ENCODE peak calls at places on chromosome 18, in five cellular contexts. One of them, this sample, is unnamed.
A peak's percentile ranks its signal among the peaks of the same experiment; 100 is the strongest.

GRCh38 chr18:79548986-79549637 is 130.5 kb upstream of the CTDP1 start:
- DNase-seq in effector memory CD4-positive, alpha-beta T cell: no peak
- DNase-seq in heart right ventricle: no peak
- DNase-seq in lower lobe of right lung: no peak
- DNase-seq in body of pancreas: no peak
- DNase-seq in this sample: no peak

GRCh38 chr18:22293417-22293816 is 124.0 kb downstream of the GATA6 start:
- DNase-seq in body of pancreas: no peak
- DNase-seq in heart right ventricle: no peak
- DNase-seq in lower lobe of right lung: no peak
- DNase-seq in effector memory CD4-positive, alpha-beta T cell: no peak
- DNase-seq in this sample: no peak

GRCh38 chr18:80112623-80113248 is 3.7 kb downstream of the ADNP2 start:
- DNase-seq in effector memory CD4-positive, alpha-beta T cell: no peak
- DNase-seq in body of pancreas: no peak
- DNase-seq in heart right ventricle: no peak
- DNase-seq in lower lobe of right lung: no peak
- DNase-seq in this sample: no peak

GRCh38 chr18:30781601-30782000 is 260.9 kb downstream of the DSC3 start:
- DNase-seq in effector memory CD4-positive, alpha-beta T cell: no peak
- DNase-seq in lower lobe of right lung: no peak
- DNase-seq in heart right ventricle: no peak
- DNase-seq in body of pancreas: no peak
- DNase-seq in this sample: no peak

GRCh38 chr18:50814387-50814786 is 5.4 kb downstream of the MRO start:
- DNase-seq in body of pancreas: no peak
- DNase-seq in heart right ventricle: no peak
- DNase-seq in lower lobe of right lung: no peak
- DNase-seq in effector memory CD4-positive, alpha-beta T cell: no peak
- DNase-seq in this sample: no peak

GRCh38 chr18:37628466-37629220 is 63.0 kb upstream of the CELF4 start:
- DNase-seq in effector memory CD4-positive, alpha-beta T cell: no peak
- DNase-seq in lower lobe of right lung: no peak
- DNase-seq in body of pancreas: no peak
- DNase-seq in heart right ventricle: no peak
- DNase-seq in this sample: no peak

GRCh38 chr18:27921904-27922541 is 254.9 kb downstream of the CDH2 start:
- DNase-seq in lower lobe of right lung: no peak
- DNase-seq in effector memory CD4-positive, alpha-beta T cell: no peak
- DNase-seq in heart right ventricle: no peak
- DNase-seq in body of pancreas: no peak
- DNase-seq in this sample: no peak

GRCh38 chr18:23237524-23238151 is 102.4 kb downstream of the CABLES1 start:
- DNase-seq in heart right ventricle: peak; percentile 53
- DNase-seq in body of pancreas: no peak
- DNase-seq in effector memory CD4-positive, alpha-beta T cell: peak; percentile 5
- DNase-seq in lower lobe of right lung: peak; percentile 73
- DNase-seq in this sample: peak; percentile 11

GRCh38 chr18:78641689-78642231 is 337.9 kb upstream of the SALL3 start:
- DNase-seq in body of pancreas: no peak
- DNase-seq in lower lobe of right lung: no peak
- DNase-seq in heart right ventricle: no peak
- DNase-seq in effector memory CD4-positive, alpha-beta T cell: no peak
- DNase-seq in this sample: no peak

GRCh38 chr18:77069482-77069881 is 63.1 kb downstream of the MBP start:
- DNase-seq in lower lobe of right lung: no peak
- DNase-seq in body of pancreas: no peak
- DNase-seq in heart right ventricle: no peak
- DNase-seq in effector memory CD4-positive, alpha-beta T cell: no peak
- DNase-seq in this sample: no peak

GRCh38 chr18:59038295-59039039 is 101.2 kb upstream of the SEC11C start:
- DNase-seq in heart right ventricle: no peak
- DNase-seq in body of pancreas: no peak
- DNase-seq in lower lobe of right lung: no peak
- DNase-seq in effector memory CD4-positive, alpha-beta T cell: no peak
- DNase-seq in this sample: no peak

GRCh38 chr18:79923896-79924585 is 27.4 kb downstream of the SLC66A2 start:
- DNase-seq in heart right ventricle: no peak
- DNase-seq in body of pancreas: peak; percentile 14
- DNase-seq in effector memory CD4-positive, alpha-beta T cell: no peak
- DNase-seq in lower lobe of right lung: peak; percentile 24
- DNase-seq in this sample: no peak

GRCh38 chr18:23927821-23928746 is 86.5 kb upstream of the TTC39C start:
- DNase-seq in body of pancreas: no peak
- DNase-seq in effector memory CD4-positive, alpha-beta T cell: no peak
- DNase-seq in lower lobe of right lung: no peak
- DNase-seq in heart right ventricle: no peak
- DNase-seq in this sample: no peak

GRCh38 chr18:76588591-76589303 is 93.7 kb upstream of the ZNF516 start:
- DNase-seq in heart right ventricle: no peak
- DNase-seq in effector memory CD4-positive, alpha-beta T cell: no peak
- DNase-seq in lower lobe of right lung: no peak
- DNase-seq in body of pancreas: no peak
- DNase-seq in this sample: no peak

GRCh38 chr18:24176727-24177416 is 38.0 kb downstream of the CABYR start:
- DNase-seq in effector memory CD4-positive, alpha-beta T cell: no peak
- DNase-seq in heart right ventricle: peak; percentile 67
- DNase-seq in body of pancreas: peak; percentile 70
- DNase-seq in lower lobe of right lung: peak; percentile 59
- DNase-seq in this sample: peak; percentile 15

GRCh38 chr18:48602759-48603390 is 64.0 kb downstream of the CTIF start:
- DNase-seq in body of pancreas: no peak
- DNase-seq in heart right ventricle: no peak
- DNase-seq in effector memory CD4-positive, alpha-beta T cell: no peak
- DNase-seq in lower lobe of right lung: no peak
- DNase-seq in this sample: no peak
- H3K4me1 ChIP-seq in body of pancreas: peaks cover 6% of the 10 kb centered on the region
- H3K4me1 ChIP-seq in heart right ventricle: peaks cover 10% of the 10 kb centered on the region
- H3K4me1 ChIP-seq in effector memory CD4-positive, alpha-beta T cell: no peaks in the 10 kb centered on the region
- H3K4me1 ChIP-seq in lower lobe of right lung: peaks cover 7% of the 10 kb centered on the region
- H3K4me1 ChIP-seq in this sample: no peaks in the 10 kb centered on the region

DNA sequence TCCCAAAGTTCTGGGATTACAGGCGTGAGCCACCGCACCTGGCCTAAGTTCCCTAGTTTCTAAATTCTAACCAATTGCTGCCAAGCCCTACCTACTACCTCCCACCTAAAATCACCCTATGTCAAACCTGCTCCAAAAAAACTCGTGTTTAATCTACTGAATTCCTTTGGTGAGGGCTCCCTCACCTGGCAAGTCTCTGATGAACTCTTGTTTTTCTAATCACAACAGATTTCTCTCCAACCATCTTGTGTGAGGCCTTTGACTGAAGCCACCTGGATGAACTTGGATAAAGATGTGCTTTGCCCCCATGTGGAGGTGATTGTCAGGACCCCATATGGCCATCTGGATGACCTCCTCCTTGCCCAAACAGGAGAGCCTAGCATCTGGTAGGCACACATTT is 17.4 kb upstream of the SLC35G4 start:
- DNase-seq in lower lobe of right lung: no peak
- DNase-seq in effector memory CD4-positive, alpha-beta T cell: no peak
- DNase-seq in heart right ventricle: no peak
- DNase-seq in body of pancreas: no peak
- DNase-seq in this sample: no peak
- H3K4me1 ChIP-seq in lower lobe of right lung: no peaks in the 10 kb centered on the region
- H3K4me1 ChIP-seq in effector memory CD4-positive, alpha-beta T cell: peaks cover 5% of the 10 kb centered on the region
- H3K4me1 ChIP-seq in heart right ventricle: no peaks in the 10 kb centered on the region
- H3K4me1 ChIP-seq in body of pancreas: no peaks in the 10 kb centered on the region
- H3K4me1 ChIP-seq in this sample: no peaks in the 10 kb centered on the region

DNA sequence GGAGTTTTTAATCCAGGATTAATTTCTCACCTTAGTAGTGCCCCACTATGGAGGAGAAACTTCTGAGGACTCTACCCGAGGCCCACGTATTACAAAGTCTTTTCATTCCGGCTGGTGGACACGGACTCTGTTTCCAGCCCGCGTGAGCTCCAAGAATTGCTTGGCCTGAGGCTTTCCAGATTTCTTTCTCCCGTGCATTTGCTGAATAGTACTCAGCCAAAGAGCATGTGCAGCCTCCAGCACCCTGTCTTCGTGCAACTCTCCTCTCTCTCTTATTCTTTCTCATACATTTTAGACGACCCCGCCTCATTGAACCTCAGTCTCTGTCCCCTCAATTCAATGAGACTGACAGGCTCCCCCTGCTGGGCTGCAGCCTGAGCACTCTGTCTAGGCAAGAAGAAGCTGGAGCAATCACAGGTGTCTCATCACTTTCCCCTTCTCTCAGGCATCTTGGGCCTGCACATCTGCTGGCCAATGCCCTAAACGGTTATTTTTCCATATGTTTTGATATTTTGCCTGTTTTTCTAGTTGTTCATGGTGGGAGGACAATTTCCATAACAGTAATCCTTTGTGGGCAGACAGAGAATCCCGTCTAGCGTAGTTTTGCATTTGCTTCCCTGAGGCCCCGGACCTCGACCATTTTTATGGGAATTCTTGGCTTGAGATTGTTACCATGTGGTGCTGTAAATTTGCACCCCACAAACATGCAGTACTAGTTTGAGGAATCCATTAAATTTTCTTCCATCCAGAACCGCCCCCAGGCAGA is 50.0 kb upstream of the LPIN2 start:
- DNase-seq in lower lobe of right lung: peak; percentile 76
- DNase-seq in body of pancreas: peak; percentile 60
- DNase-seq in heart right ventricle: peak; percentile 61
- DNase-seq in effector memory CD4-positive, alpha-beta T cell: peak; percentile 41
- DNase-seq in this sample: peak; percentile 75
- H3K4me1 ChIP-seq in lower lobe of right lung: peaks cover 37% of the 10 kb centered on the region
- H3K4me1 ChIP-seq in body of pancreas: peaks cover 7% of the 10 kb centered on the region
- H3K4me1 ChIP-seq in heart right ventricle: no peaks in the 10 kb centered on the region
- H3K4me1 ChIP-seq in effector memory CD4-positive, alpha-beta T cell: peaks cover 61% of the 10 kb centered on the region
- H3K4me1 ChIP-seq in this sample: peaks cover 52% of the 10 kb centered on the region

GRCh38 chr18:48994926-48995835 is 44.4 kb upstream of the SMAD7 start:
- DNase-seq in effector memory CD4-positive, alpha-beta T cell: no peak
- DNase-seq in lower lobe of right lung: no peak
- DNase-seq in heart right ventricle: no peak
- DNase-seq in body of pancreas: no peak
- DNase-seq in this sample: no peak

GRCh38 chr18:48994044-48994651 is 43.4 kb upstream of the SMAD7 start:
- DNase-seq in lower lobe of right lung: peak; percentile 77
- DNase-seq in heart right ventricle: no peak
- DNase-seq in body of pancreas: no peak
- DNase-seq in effector memory CD4-positive, alpha-beta T cell: no peak
- DNase-seq in this sample: no peak

GRCh38 chr18:48996901-48997463 is 46.2 kb upstream of the SMAD7 start:
- DNase-seq in lower lobe of right lung: peak; percentile 39
- DNase-seq in heart right ventricle: no peak
- DNase-seq in body of pancreas: no peak
- DNase-seq in effector memory CD4-positive, alpha-beta T cell: no peak
- DNase-seq in this sample: peak; percentile 75

GRCh38 chr18:48997681-48997984 is 46.9 kb upstream of the SMAD7 start:
- DNase-seq in effector memory CD4-positive, alpha-beta T cell: no peak
- DNase-seq in body of pancreas: no peak
- DNase-seq in heart right ventricle: no peak
- DNase-seq in lower lobe of right lung: no peak
- DNase-seq in this sample: no peak

DNA sequence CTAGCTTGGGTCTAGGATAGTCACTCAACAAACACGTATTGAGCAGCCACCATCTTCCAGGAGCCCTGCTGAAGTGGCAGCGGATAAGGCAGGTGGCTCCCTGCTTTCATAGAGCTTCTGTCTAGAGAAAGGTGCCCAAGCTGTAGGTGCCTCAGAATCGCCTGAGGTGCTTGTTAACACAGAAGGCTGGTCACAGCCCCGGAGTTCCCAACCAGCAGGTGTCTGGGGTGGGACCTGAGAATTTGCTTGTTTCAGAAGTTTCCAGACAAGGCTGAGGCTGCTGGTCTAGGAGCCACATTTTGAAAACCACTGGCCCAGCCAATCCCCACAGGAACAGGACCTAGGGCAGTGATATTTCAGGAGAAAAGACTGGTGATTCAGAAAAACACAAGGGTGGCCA is 45.3 kb upstream of the SMAD7 start:
- DNase-seq in lower lobe of right lung: no peak
- DNase-seq in heart right ventricle: no peak
- DNase-seq in effector memory CD4-positive, alpha-beta T cell: no peak
- DNase-seq in body of pancreas: no peak
- DNase-seq in this sample: no peak
- H3K4me1 ChIP-seq in lower lobe of right lung: peaks cover 49% of the 10 kb centered on the region
- H3K4me1 ChIP-seq in heart right ventricle: peaks cover 20% of the 10 kb centered on the region
- H3K4me1 ChIP-seq in effector memory CD4-positive, alpha-beta T cell: peaks cover 20% of the 10 kb centered on the region
- H3K4me1 ChIP-seq in body of pancreas: peaks cover 10% of the 10 kb centered on the region
- H3K4me1 ChIP-seq in this sample: peaks cover 13% of the 10 kb centered on the region

DNA sequence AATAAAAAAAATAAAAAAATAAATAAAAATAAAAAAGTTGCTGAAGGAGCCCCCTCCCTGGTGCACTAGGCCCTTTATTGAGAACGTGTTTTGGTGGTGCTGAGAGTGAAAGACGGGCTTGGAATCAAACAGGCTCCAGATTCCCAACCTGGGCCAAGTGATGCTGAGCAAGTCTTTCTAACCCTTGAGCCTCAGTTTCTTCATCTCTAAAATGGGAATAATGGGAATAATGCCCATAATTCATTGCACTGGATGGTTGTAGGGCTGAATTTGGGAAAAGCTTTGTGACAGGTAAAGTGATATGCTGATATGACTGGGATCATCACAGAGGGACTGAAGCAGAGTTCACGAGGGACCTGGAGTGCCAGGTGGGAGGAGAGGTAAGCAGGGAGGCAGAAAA is 241.5 kb downstream of the LOXHD1 start:
- DNase-seq in lower lobe of right lung: no peak
- DNase-seq in effector memory CD4-positive, alpha-beta T cell: no peak
- DNase-seq in body of pancreas: no peak
- DNase-seq in heart right ventricle: no peak
- DNase-seq in this sample: no peak
- H3K4me1 ChIP-seq in lower lobe of right lung: peaks cover 25% of the 10 kb centered on the region
- H3K4me1 ChIP-seq in effector memory CD4-positive, alpha-beta T cell: no peaks in the 10 kb centered on the region
- H3K4me1 ChIP-seq in body of pancreas: no peaks in the 10 kb centered on the region
- H3K4me1 ChIP-seq in heart right ventricle: peaks cover 5% of the 10 kb centered on the region
- H3K4me1 ChIP-seq in this sample: no peaks in the 10 kb centered on the region

DNA sequence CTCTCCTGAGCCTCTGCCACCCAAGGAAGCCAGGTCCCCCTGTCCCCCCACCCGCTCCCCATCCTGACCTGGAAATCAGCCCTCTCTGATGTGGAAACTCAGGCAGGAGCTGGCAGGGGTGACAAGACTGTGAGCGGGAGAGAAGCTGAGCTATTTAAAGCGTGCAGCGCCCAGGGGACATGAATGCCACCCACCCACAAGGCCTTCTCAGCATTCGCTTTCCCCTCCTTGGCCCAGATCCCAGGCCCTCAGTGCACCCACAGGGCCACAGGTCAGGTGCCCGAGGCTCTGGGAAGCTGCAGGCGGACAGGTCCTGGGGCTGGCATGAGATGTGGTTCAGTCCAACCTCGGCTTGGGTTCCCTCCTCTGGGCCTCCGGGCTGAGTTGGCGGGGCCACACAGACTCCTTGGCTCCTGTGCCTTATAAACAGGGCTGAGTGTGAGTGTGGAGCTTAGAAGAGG is 168.4 kb downstream of the SMAD7 start:
- DNase-seq in lower lobe of right lung: peak; percentile 65
- DNase-seq in effector memory CD4-positive, alpha-beta T cell: no peak
- DNase-seq in heart right ventricle: peak; percentile 75
- DNase-seq in body of pancreas: no peak
- DNase-seq in this sample: no peak
- H3K4me1 ChIP-seq in lower lobe of right lung: peaks cover 88% of the 10 kb centered on the region
- H3K4me1 ChIP-seq in effector memory CD4-positive, alpha-beta T cell: peaks cover 3% of the 10 kb centered on the region
- H3K4me1 ChIP-seq in heart right ventricle: peaks cover 41% of the 10 kb centered on the region
- H3K4me1 ChIP-seq in body of pancreas: peaks cover 21% of the 10 kb centered on the region
- H3K4me1 ChIP-seq in this sample: peaks cover 14% of the 10 kb centered on the region